ENCODE peak calls at places on chromosomes 16 and 17, in ten cellular contexts. One of them, this sample, is unnamed.

GRCh38 chr16:85935957-85936760 is 37.2 kb downstream of the IRF8 start:
- DNase-seq in stimulated activated CD4-positive, alpha-beta T cell treated with anti-CD3 and anti-CD28 coated beads, TNF-alpha, amount 100 ng/mL, for 48 hours: peak; percentile 46
- DNase-seq in C1 segment of cervical spinal cord: no peak
- DNase-seq in SK-N-MC: no peak
- DNase-seq in lung microvascular endothelial cell: no peak
- DNase-seq in activated CD4-positive, CD25-positive, alpha-beta regulatory T cell treated with anti-CD3 and anti-CD28 coated beads, Interleukin-2, amount 50 U/mL, for 16 hours: peak; percentile 38
- DNase-seq in RWPE2: no peak
- DNase-seq in AG08395: no peak
- DNase-seq in mesothelial cell of epicardium: no peak
- DNase-seq in GM04504: no peak
- DNase-seq in this sample: peak; percentile 85

GRCh38 chr16:68281368-68282063 is 17.2 kb downstream of the SLC7A6 start:
- DNase-seq in stimulated activated CD4-positive, alpha-beta T cell treated with anti-CD3 and anti-CD28 coated beads, TNF-alpha, amount 100 ng/mL, for 48 hours: no peak
- DNase-seq in C1 segment of cervical spinal cord: no peak
- DNase-seq in SK-N-MC: no peak
- DNase-seq in lung microvascular endothelial cell: no peak
- DNase-seq in activated CD4-positive, CD25-positive, alpha-beta regulatory T cell treated with anti-CD3 and anti-CD28 coated beads, Interleukin-2, amount 50 U/mL, for 16 hours: no peak
- DNase-seq in RWPE2: no peak
- DNase-seq in AG08395: no peak
- DNase-seq in mesothelial cell of epicardium: no peak
- DNase-seq in GM04504: no peak
- DNase-seq in this sample: no peak

GRCh38 chr16:11152205-11152604 is 103.8 kb downstream of the SOCS1 start:
- DNase-seq in stimulated activated CD4-positive, alpha-beta T cell treated with anti-CD3 and anti-CD28 coated beads, TNF-alpha, amount 100 ng/mL, for 48 hours: no peak
- DNase-seq in C1 segment of cervical spinal cord: no peak
- DNase-seq in SK-N-MC: no peak
- DNase-seq in lung microvascular endothelial cell: no peak
- DNase-seq in activated CD4-positive, CD25-positive, alpha-beta regulatory T cell treated with anti-CD3 and anti-CD28 coated beads, Interleukin-2, amount 50 U/mL, for 16 hours: no peak
- DNase-seq in RWPE2: no peak
- DNase-seq in AG08395: no peak
- DNase-seq in mesothelial cell of epicardium: no peak
- DNase-seq in GM04504: no peak
- DNase-seq in this sample: no peak

GRCh38 chr16:1486551-1487390 is 2.0 kb downstream of the PTX4 start:
- DNase-seq in stimulated activated CD4-positive, alpha-beta T cell treated with anti-CD3 and anti-CD28 coated beads, TNF-alpha, amount 100 ng/mL, for 48 hours: no peak
- DNase-seq in C1 segment of cervical spinal cord: no peak
- DNase-seq in SK-N-MC: no peak
- DNase-seq in lung microvascular endothelial cell: no peak
- DNase-seq in activated CD4-positive, CD25-positive, alpha-beta regulatory T cell treated with anti-CD3 and anti-CD28 coated beads, Interleukin-2, amount 50 U/mL, for 16 hours: no peak
- DNase-seq in RWPE2: no peak
- DNase-seq in AG08395: no peak
- DNase-seq in mesothelial cell of epicardium: no peak
- DNase-seq in GM04504: no peak
- DNase-seq in this sample: peak; percentile 41

GRCh38 chr16:12971216-12971615 is 69.8 kb downstream of the SHISA9 start:
- DNase-seq in stimulated activated CD4-positive, alpha-beta T cell treated with anti-CD3 and anti-CD28 coated beads, TNF-alpha, amount 100 ng/mL, for 48 hours: no peak
- DNase-seq in C1 segment of cervical spinal cord: no peak
- DNase-seq in SK-N-MC: peak; percentile 10
- DNase-seq in lung microvascular endothelial cell: no peak
- DNase-seq in activated CD4-positive, CD25-positive, alpha-beta regulatory T cell treated with anti-CD3 and anti-CD28 coated beads, Interleukin-2, amount 50 U/mL, for 16 hours: no peak
- DNase-seq in RWPE2: peak; percentile 86
- DNase-seq in AG08395: no peak
- DNase-seq in mesothelial cell of epicardium: peak; percentile 37
- DNase-seq in GM04504: no peak
- DNase-seq in this sample: no peak

GRCh38 chr17:63185420-63185819 is 219.4 kb downstream of the TANC2 start:
- DNase-seq in stimulated activated CD4-positive, alpha-beta T cell treated with anti-CD3 and anti-CD28 coated beads, TNF-alpha, amount 100 ng/mL, for 48 hours: no peak
- DNase-seq in C1 segment of cervical spinal cord: no peak
- DNase-seq in SK-N-MC: no peak
- DNase-seq in lung microvascular endothelial cell: no peak
- DNase-seq in activated CD4-positive, CD25-positive, alpha-beta regulatory T cell treated with anti-CD3 and anti-CD28 coated beads, Interleukin-2, amount 50 U/mL, for 16 hours: no peak
- DNase-seq in RWPE2: no peak
- DNase-seq in AG08395: peak; percentile 6
- DNase-seq in mesothelial cell of epicardium: no peak
- DNase-seq in GM04504: no peak
- DNase-seq in this sample: no peak

GRCh38 chr16:84144301-84144858 is 597 bp downstream of the HSDL1 start:
- DNase-seq in stimulated activated CD4-positive, alpha-beta T cell treated with anti-CD3 and anti-CD28 coated beads, TNF-alpha, amount 100 ng/mL, for 48 hours: no peak
- DNase-seq in C1 segment of cervical spinal cord: peak; percentile 40
- DNase-seq in SK-N-MC: no peak
- DNase-seq in lung microvascular endothelial cell: peak; percentile 51
- DNase-seq in activated CD4-positive, CD25-positive, alpha-beta regulatory T cell treated with anti-CD3 and anti-CD28 coated beads, Interleukin-2, amount 50 U/mL, for 16 hours: no peak
- DNase-seq in RWPE2: no peak
- DNase-seq in AG08395: peak; percentile 38
- DNase-seq in mesothelial cell of epicardium: peak; percentile 32
- DNase-seq in GM04504: no peak
- DNase-seq in this sample: peak; percentile 75

GRCh38 chr17:77322534-77323412 is 182.0 kb downstream of the SEC14L1 start:
- DNase-seq in stimulated activated CD4-positive, alpha-beta T cell treated with anti-CD3 and anti-CD28 coated beads, TNF-alpha, amount 100 ng/mL, for 48 hours: no peak
- DNase-seq in C1 segment of cervical spinal cord: peak; percentile 43
- DNase-seq in SK-N-MC: no peak
- DNase-seq in lung microvascular endothelial cell: peak; percentile 77
- DNase-seq in activated CD4-positive, CD25-positive, alpha-beta regulatory T cell treated with anti-CD3 and anti-CD28 coated beads, Interleukin-2, amount 50 U/mL, for 16 hours: no peak
- DNase-seq in RWPE2: peak; percentile 98
- DNase-seq in AG08395: peak; percentile 89
- DNase-seq in mesothelial cell of epicardium: no peak
- DNase-seq in GM04504: peak; percentile 99
- DNase-seq in this sample: peak; percentile 56

GRCh38 chr17:34639706-34640425 is 60.5 kb downstream of the TMEM132E start:
- DNase-seq in stimulated activated CD4-positive, alpha-beta T cell treated with anti-CD3 and anti-CD28 coated beads, TNF-alpha, amount 100 ng/mL, for 48 hours: no peak
- DNase-seq in C1 segment of cervical spinal cord: no peak
- DNase-seq in SK-N-MC: no peak
- DNase-seq in lung microvascular endothelial cell: no peak
- DNase-seq in activated CD4-positive, CD25-positive, alpha-beta regulatory T cell treated with anti-CD3 and anti-CD28 coated beads, Interleukin-2, amount 50 U/mL, for 16 hours: no peak
- DNase-seq in RWPE2: no peak
- DNase-seq in AG08395: no peak
- DNase-seq in mesothelial cell of epicardium: no peak
- DNase-seq in GM04504: no peak
- DNase-seq in this sample: no peak

GRCh38 chr17:50430731-50431130 is 4.7 kb downstream of the ACSF2 start:
- DNase-seq in stimulated activated CD4-positive, alpha-beta T cell treated with anti-CD3 and anti-CD28 coated beads, TNF-alpha, amount 100 ng/mL, for 48 hours: no peak
- DNase-seq in C1 segment of cervical spinal cord: no peak
- DNase-seq in SK-N-MC: no peak
- DNase-seq in lung microvascular endothelial cell: no peak
- DNase-seq in activated CD4-positive, CD25-positive, alpha-beta regulatory T cell treated with anti-CD3 and anti-CD28 coated beads, Interleukin-2, amount 50 U/mL, for 16 hours: no peak
- DNase-seq in RWPE2: no peak
- DNase-seq in AG08395: no peak
- DNase-seq in mesothelial cell of epicardium: no peak
- DNase-seq in GM04504: no peak
- DNase-seq in this sample: no peak

GRCh38 chr17:35242158-35242804 is 591 bp upstream of the SLFN5 start:
- DNase-seq in stimulated activated CD4-positive, alpha-beta T cell treated with anti-CD3 and anti-CD28 coated beads, TNF-alpha, amount 100 ng/mL, for 48 hours: peak; percentile 72
- DNase-seq in C1 segment of cervical spinal cord: peak; percentile 39
- DNase-seq in SK-N-MC: no peak
- DNase-seq in lung microvascular endothelial cell: peak; percentile 44
- DNase-seq in activated CD4-positive, CD25-positive, alpha-beta regulatory T cell treated with anti-CD3 and anti-CD28 coated beads, Interleukin-2, amount 50 U/mL, for 16 hours: peak; percentile 69
- DNase-seq in RWPE2: peak; percentile 87
- DNase-seq in AG08395: no peak
- DNase-seq in mesothelial cell of epicardium: peak; percentile 31
- DNase-seq in GM04504: peak; percentile 9
- DNase-seq in this sample: peak; percentile 94

GRCh38 chr16:57803413-57803990 is 1.2 kb upstream of the KIFC3 start:
- DNase-seq in stimulated activated CD4-positive, alpha-beta T cell treated with anti-CD3 and anti-CD28 coated beads, TNF-alpha, amount 100 ng/mL, for 48 hours: no peak
- DNase-seq in C1 segment of cervical spinal cord: peak; percentile 88
- DNase-seq in SK-N-MC: no peak
- DNase-seq in lung microvascular endothelial cell: no peak
- DNase-seq in activated CD4-positive, CD25-positive, alpha-beta regulatory T cell treated with anti-CD3 and anti-CD28 coated beads, Interleukin-2, amount 50 U/mL, for 16 hours: no peak
- DNase-seq in RWPE2: no peak
- DNase-seq in AG08395: no peak
- DNase-seq in mesothelial cell of epicardium: no peak
- DNase-seq in GM04504: no peak
- DNase-seq in this sample: no peak

GRCh38 chr17:37131064-37131463 is 182.3 kb downstream of the AATF start:
- DNase-seq in stimulated activated CD4-positive, alpha-beta T cell treated with anti-CD3 and anti-CD28 coated beads, TNF-alpha, amount 100 ng/mL, for 48 hours: no peak
- DNase-seq in C1 segment of cervical spinal cord: no peak
- DNase-seq in SK-N-MC: no peak
- DNase-seq in lung microvascular endothelial cell: no peak
- DNase-seq in activated CD4-positive, CD25-positive, alpha-beta regulatory T cell treated with anti-CD3 and anti-CD28 coated beads, Interleukin-2, amount 50 U/mL, for 16 hours: no peak
- DNase-seq in RWPE2: no peak
- DNase-seq in AG08395: no peak
- DNase-seq in mesothelial cell of epicardium: no peak
- DNase-seq in GM04504: no peak
- DNase-seq in this sample: no peak

GRCh38 chr17:81498953-81499600 is 13.5 kb downstream of the ACTG1 start:
- DNase-seq in stimulated activated CD4-positive, alpha-beta T cell treated with anti-CD3 and anti-CD28 coated beads, TNF-alpha, amount 100 ng/mL, for 48 hours: no peak
- DNase-seq in C1 segment of cervical spinal cord: no peak
- DNase-seq in SK-N-MC: no peak
- DNase-seq in lung microvascular endothelial cell: no peak
- DNase-seq in activated CD4-positive, CD25-positive, alpha-beta regulatory T cell treated with anti-CD3 and anti-CD28 coated beads, Interleukin-2, amount 50 U/mL, for 16 hours: no peak
- DNase-seq in RWPE2: peak; percentile 59
- DNase-seq in AG08395: no peak
- DNase-seq in mesothelial cell of epicardium: no peak
- DNase-seq in GM04504: no peak
- DNase-seq in this sample: no peak

GRCh38 chr17:7016406-7016805 is 4.0 kb downstream of the RNASEK start:
- DNase-seq in stimulated activated CD4-positive, alpha-beta T cell treated with anti-CD3 and anti-CD28 coated beads, TNF-alpha, amount 100 ng/mL, for 48 hours: no peak
- DNase-seq in C1 segment of cervical spinal cord: no peak
- DNase-seq in SK-N-MC: no peak
- DNase-seq in lung microvascular endothelial cell: no peak
- DNase-seq in activated CD4-positive, CD25-positive, alpha-beta regulatory T cell treated with anti-CD3 and anti-CD28 coated beads, Interleukin-2, amount 50 U/mL, for 16 hours: no peak
- DNase-seq in RWPE2: no peak
- DNase-seq in AG08395: no peak
- DNase-seq in mesothelial cell of epicardium: no peak
- DNase-seq in GM04504: no peak
- DNase-seq in this sample: no peak

GRCh38 chr17:45146616-45147101 is 1.6 kb upstream of the HEXIM1 start:
- DNase-seq in stimulated activated CD4-positive, alpha-beta T cell treated with anti-CD3 and anti-CD28 coated beads, TNF-alpha, amount 100 ng/mL, for 48 hours: no peak
- DNase-seq in C1 segment of cervical spinal cord: no peak
- DNase-seq in SK-N-MC: no peak
- DNase-seq in lung microvascular endothelial cell: no peak
- DNase-seq in activated CD4-positive, CD25-positive, alpha-beta regulatory T cell treated with anti-CD3 and anti-CD28 coated beads, Interleukin-2, amount 50 U/mL, for 16 hours: no peak
- DNase-seq in RWPE2: no peak
- DNase-seq in AG08395: no peak
- DNase-seq in mesothelial cell of epicardium: no peak
- DNase-seq in GM04504: peak; percentile 34
- DNase-seq in this sample: no peak

GRCh38 chr16:68455631-68456030 is 7.3 kb upstream of the SMPD3 start:
- DNase-seq in stimulated activated CD4-positive, alpha-beta T cell treated with anti-CD3 and anti-CD28 coated beads, TNF-alpha, amount 100 ng/mL, for 48 hours: no peak
- DNase-seq in C1 segment of cervical spinal cord: no peak
- DNase-seq in SK-N-MC: no peak
- DNase-seq in lung microvascular endothelial cell: no peak
- DNase-seq in activated CD4-positive, CD25-positive, alpha-beta regulatory T cell treated with anti-CD3 and anti-CD28 coated beads, Interleukin-2, amount 50 U/mL, for 16 hours: no peak
- DNase-seq in RWPE2: no peak
- DNase-seq in AG08395: no peak
- DNase-seq in mesothelial cell of epicardium: no peak
- DNase-seq in GM04504: no peak
- DNase-seq in this sample: no peak

GRCh38 chr17:27871407-27871806 is 21.8 kb downstream of the LYRM9 start:
- DNase-seq in stimulated activated CD4-positive, alpha-beta T cell treated with anti-CD3 and anti-CD28 coated beads, TNF-alpha, amount 100 ng/mL, for 48 hours: no peak
- DNase-seq in C1 segment of cervical spinal cord: no peak
- DNase-seq in SK-N-MC: no peak
- DNase-seq in lung microvascular endothelial cell: no peak
- DNase-seq in activated CD4-positive, CD25-positive, alpha-beta regulatory T cell treated with anti-CD3 and anti-CD28 coated beads, Interleukin-2, amount 50 U/mL, for 16 hours: no peak
- DNase-seq in RWPE2: no peak
- DNase-seq in AG08395: no peak
- DNase-seq in mesothelial cell of epicardium: no peak
- DNase-seq in GM04504: no peak
- DNase-seq in this sample: no peak

GRCh38 chr16:70768205-70768580 is 32.8 kb downstream of the VAC14 start:
- DNase-seq in stimulated activated CD4-positive, alpha-beta T cell treated with anti-CD3 and anti-CD28 coated beads, TNF-alpha, amount 100 ng/mL, for 48 hours: no peak
- DNase-seq in C1 segment of cervical spinal cord: no peak
- DNase-seq in SK-N-MC: no peak
- DNase-seq in lung microvascular endothelial cell: no peak
- DNase-seq in activated CD4-positive, CD25-positive, alpha-beta regulatory T cell treated with anti-CD3 and anti-CD28 coated beads, Interleukin-2, amount 50 U/mL, for 16 hours: no peak
- DNase-seq in RWPE2: no peak
- DNase-seq in AG08395: peak; percentile 52
- DNase-seq in mesothelial cell of epicardium: no peak
- DNase-seq in GM04504: no peak
- DNase-seq in this sample: no peak